ENCODE peak calls at places on chromosome 14, in eight cellular contexts. P is Peyer's patch, U is endodermal cell, N is stomach, W is A549, T is heart left ventricle, S is fibroblast of the aortic adventitia, M is GM23338. Y is an unnamed sample.

GRCh38 chr14:51996148-51996746 is 6.9 kb downstream of the RTRAF start:
- DNase-seq in W (no peak), S (peak), N (no peak), U (no peak), M (peak), T (no peak), P (no peak), Y (no peak)

GRCh38 chr14:24081739-24082204 is 10.4 kb downstream of the CPNE6 start:
- DNase-seq in S (no peak), M (no peak), P (no peak), U (no peak), T (no peak), W (no peak), N (no peak), Y (no peak)

GRCh38 chr14:39581474-39581873 is 149.2 kb upstream of the FBXO33 start:
- DNase-seq in T (no peak), S (no peak), N (no peak), P (no peak), U (no peak), W (no peak), M (peak), Y (no peak)

GRCh38 chr14:106848330-106849121 is 1322.1 kb downstream of the TMEM121 start:
- DNase-seq in U (no peak), N (no peak), T (no peak), W (no peak), S (no peak), P (no peak), M (no peak), Y (no peak)

GRCh38 chr14:53124778-53125177 is 28.3 kb downstream of the DDHD1 start:
- DNase-seq in S (no peak), W (no peak), T (no peak), U (no peak), N (no peak), P (no peak), M (no peak), Y (no peak)

GRCh38 chr14:30340495-30340894 is 218.5 kb upstream of the G2E3 start:
- DNase-seq in M (no peak), N (no peak), T (no peak), S (no peak), U (no peak), P (no peak), W (no peak), Y (no peak)

GRCh38 chr14:89625988-89626806 is 209.2 kb upstream of the FOXN3 start:
- DNase-seq in T (no peak), W (no peak), P (no peak), N (no peak), S (no peak), U (no peak), M (no peak), Y (no peak)

GRCh38 chr14:22333408-22334274 is 255.4 kb downstream of the DAD1 start:
- DNase-seq in P (no peak), N (peak), M (peak), T (no peak), U (peak), S (no peak), W (peak), Y (no peak)

GRCh38 chr14:93081875-93082570 is 33.7 kb downstream of the ITPK1 start:
- DNase-seq in S (no peak), P (no peak), M (no peak), W (no peak), N (no peak), T (no peak), U (no peak), Y (no peak)

GRCh38 chr14:34425095-34425851 is 36.8 kb downstream of the SPTSSA start:
- DNase-seq in W (no peak), S (no peak), U (no peak), P (no peak), T (no peak), M (no peak), N (no peak), Y (no peak)

GRCh38 chr14:32639208-32639607 is 299.5 kb upstream of the NPAS3 start:
- DNase-seq in N (no peak), W (no peak), T (no peak), P (no peak), M (no peak), S (no peak), U (no peak), Y (no peak)

GRCh38 chr14:100944052-100944451 is 40.5 kb upstream of the RTL1 start:
- DNase-seq in S (no peak), W (no peak), P (no peak), T (no peak), U (no peak), M (no peak), N (no peak), Y (no peak)

GRCh38 chr14:94670692-94671285 is 58.6 kb downstream of the SERPINA3 start:
- DNase-seq in W (no peak), M (no peak), T (no peak), N (no peak), P (no peak), S (no peak), U (no peak), Y (no peak)

GRCh38 chr14:71103662-71104484 is 196.6 kb downstream of the PCNX1 start:
- DNase-seq in P (no peak), W (peak), T (no peak), M (peak), U (no peak), N (no peak), S (peak), Y (no peak)

GRCh38 chr14:89277229-89277628 is 139.8 kb downstream of the FOXN3 start:
- DNase-seq in W (no peak), S (no peak), N (no peak), M (no peak), T (no peak), U (no peak), P (no peak), Y (no peak)

GRCh38 chr14:28294834-28295440 is 471.6 kb upstream of the FOXG1 start:
- DNase-seq in U (peak), S (peak), M (peak), T (no peak), N (no peak), W (no peak), P (no peak), Y (no peak)

GRCh38 chr14:74400919-74401503 is 25.0 kb downstream of the SYNDIG1L start:
- DNase-seq in S (no peak), N (no peak), W (no peak), P (no peak), M (peak), T (no peak), U (peak), Y (no peak)

GRCh38 chr14:37901978-37902377 is 305.7 kb upstream of the SSTR1 start:
- DNase-seq in S (peak), N (no peak), U (peak), W (no peak), M (peak), T (peak), P (no peak), Y (no peak)

GRCh38 chr14:75139185-75139584 is 12.3 kb upstream of the NEK9 start:
- DNase-seq in W (no peak), T (no peak), M (no peak), P (no peak), N (no peak), S (no peak), U (no peak), Y (no peak)

GRCh38 chr14:75165586-75166391 is 10.6 kb downstream of the TMED10 start:
- DNase-seq in P (no peak), W (no peak), U (no peak), T (no peak), N (no peak), M (no peak), S (no peak), Y (no peak)

GRCh38 chr14:21098134-21098891 is at the start of gene ZNF219:
- DNase-seq in P (peak), M (peak), S (peak), N (peak), U (peak), W (peak), T (peak), Y (peak)

GRCh38 chr14:31968912-31969311 is 108.2 kb upstream of the ARHGAP5 start:
- DNase-seq in M (no peak), N (no peak), W (no peak), P (no peak), U (no peak), T (no peak), S (no peak), Y (no peak)

GRCh38 chr14:56180754-56181542 is 62.7 kb downstream of the PELI2 start:
- DNase-seq in T (no peak), M (no peak), W (no peak), P (no peak), U (no peak), N (no peak), S (no peak), Y (no peak)

GRCh38 chr14:68630611-68631013 is 162.3 kb downstream of the ZFP36L1 start:
- DNase-seq in T (no peak), U (peak), M (no peak), N (no peak), P (no peak), W (no peak), S (peak), Y (no peak)

GRCh38 chr14:49879683-49880204 is 13.1 kb upstream of the ARF6 start:
- DNase-seq in N (peak), P (peak), W (peak), M (peak), T (peak), U (peak), S (peak), Y (peak)

GRCh38 chr14:92637228-92637627 is 111.2 kb downstream of the LGMN start:
- DNase-seq in M (peak), P (no peak), T (no peak), S (no peak), U (peak), N (no peak), W (no peak), Y (no peak)

GRCh38 chr14:92888896-92889295 is 34.1 kb upstream of the CHGA start:
- DNase-seq in U (no peak), P (no peak), N (no peak), T (no peak), S (no peak), M (no peak), W (no peak), Y (no peak)

GRCh38 chr14:92463141-92463540 is 50.4 kb upstream of the RIN3 start:
- DNase-seq in T (no peak), M (no peak), W (no peak), U (no peak), N (peak), P (no peak), S (no peak), Y (no peak)

GRCh38 chr14:77043177-77043983 is 14.9 kb upstream of the IRF2BPL start:
- DNase-seq in W (no peak), M (no peak), P (no peak), T (peak), S (peak), U (peak), N (no peak), Y (no peak)

GRCh38 chr14:64350091-64350490 is 38.1 kb upstream of the MTHFD1 start:
- DNase-seq in M (no peak), W (no peak), T (no peak), U (no peak), S (no peak), P (no peak), N (no peak), Y (no peak)

GRCh38 chr14:57725399-57726077 is 140.4 kb downstream of the SLC35F4 start:
- DNase-seq in W (no peak), S (peak), M (no peak), P (no peak), N (no peak), U (no peak), T (no peak), Y (no peak)

GRCh38 chr14:79418649-79419415 is 792.5 kb downstream of the DIO2 start:
- DNase-seq in M (no peak), P (no peak), T (no peak), N (no peak), S (no peak), W (no peak), U (no peak), Y (no peak)

DNA sequence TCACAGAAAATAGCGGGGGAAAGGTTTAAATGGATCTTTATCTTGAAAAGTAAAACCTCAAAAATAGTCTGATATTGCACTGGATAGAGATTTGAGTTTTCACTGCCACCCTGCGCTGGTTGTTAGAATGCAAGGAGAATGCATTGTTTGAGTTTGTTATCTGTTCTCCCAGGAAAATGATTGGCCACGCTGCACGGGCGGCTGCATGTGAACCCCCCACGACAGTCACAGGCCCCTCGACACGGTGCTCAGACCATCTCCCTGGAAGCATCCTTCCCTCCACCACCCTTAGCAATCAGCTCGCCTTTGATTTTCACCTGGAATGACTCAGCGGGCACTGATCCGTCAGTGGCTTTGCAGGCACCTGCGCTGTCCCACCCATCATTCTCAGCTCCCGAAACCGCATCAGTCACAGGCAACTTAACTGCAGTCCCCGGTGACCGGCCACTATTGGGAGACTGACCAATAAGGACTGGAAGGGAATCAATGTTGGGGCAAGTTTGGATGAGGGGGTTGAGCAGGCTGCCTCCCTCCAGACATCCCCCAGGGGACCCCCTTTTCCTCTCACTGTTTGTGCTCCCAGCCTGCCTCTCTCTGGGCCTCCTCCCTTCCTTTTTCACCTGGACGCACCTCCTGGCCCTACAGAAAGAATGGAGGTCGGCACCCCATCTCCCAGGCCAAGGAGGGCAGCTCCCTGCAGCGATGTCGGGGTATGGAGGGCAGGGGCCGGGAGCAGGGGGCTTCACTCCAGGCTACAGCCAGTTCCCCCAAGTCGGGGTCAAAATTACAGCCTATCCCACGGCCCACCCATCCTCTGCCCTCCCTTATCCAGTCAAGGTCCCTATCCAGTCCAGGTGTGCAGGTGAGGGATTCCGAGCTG is 28.5 kb upstream of the C14orf180 start:
- DNase-seq in N (no peak), S (no peak), M (no peak), P (peak), W (peak), T (peak), U (peak), Y (no peak)
- TF ChIP-seq CTCF in N (no peak), S (no peak), M (no peak), P (no peak), W (peak), T (no peak), U (no peak), Y (no peak)

GRCh38 chr14:102319351-102320032 is at the start of gene ZNF839:
- DNase-seq in W (peak), N (peak), M (peak), U (peak), S (peak), T (peak), P (peak), Y (peak)
- TF ChIP-seq CTCF in W (no peak), N (no peak), M (no peak), U (no peak), S (no peak), T (no peak), P (no peak), Y (no peak)

GRCh38 chr14:45526715-45527549 is 273.9 kb upstream of the MIS18BP1 start:
- DNase-seq in U (peak), M (peak), T (no peak), S (no peak), N (peak), P (no peak), W (peak), Y (no peak)
- TF ChIP-seq CTCF in U (peak), M (peak), T (peak), S (no peak), N (peak), P (no peak), W (peak), Y (peak)

GRCh38 chr14:61321385-61322010 is at the start of gene PRKCH:
- DNase-seq in T (peak), W (peak), N (peak), S (peak), U (peak), M (peak), P (peak), Y (peak)
- TF ChIP-seq CTCF in T (no peak), W (peak), N (no peak), S (no peak), U (peak), M (peak), P (no peak), Y (peak)

DNA sequence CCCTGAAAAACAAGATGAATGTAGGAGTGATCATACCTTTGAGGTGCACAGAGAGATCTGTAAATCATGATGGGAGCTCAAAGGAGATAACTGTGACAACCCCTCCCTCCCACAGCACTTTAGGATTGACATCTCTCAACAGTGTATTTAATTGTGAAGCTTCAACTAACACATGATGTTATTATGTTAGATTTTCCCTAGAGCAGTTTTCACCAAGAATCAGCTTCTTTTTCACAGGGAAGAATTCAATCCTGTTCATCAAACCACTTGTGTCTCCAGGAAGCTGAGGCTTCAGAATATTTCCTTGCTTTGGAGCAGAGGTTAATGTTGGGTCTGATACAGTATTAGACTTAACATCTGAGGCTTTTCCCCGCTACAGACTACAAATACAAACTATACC is 11.8 kb downstream of the RPS6KA5 start:
- DNase-seq in N (no peak), S (no peak), W (no peak), T (no peak), U (no peak), P (no peak), M (no peak), Y (no peak)
- TF ChIP-seq CTCF in N (no peak), S (no peak), W (no peak), T (no peak), U (no peak), P (no peak), M (no peak), Y (no peak)

GRCh38 chr14:46672128-46672527 is 20.5 kb upstream of the RPL10L start:
- DNase-seq in P (no peak), N (no peak), S (no peak), M (peak), U (no peak), T (no peak), W (no peak), Y (no peak)
- TF ChIP-seq CTCF in P (no peak), N (no peak), S (no peak), M (no peak), U (peak), T (no peak), W (no peak), Y (no peak)

GRCh38 chr14:65790185-65790815 is 377.8 kb downstream of the FUT8 start:
- DNase-seq in N (no peak), M (peak), W (no peak), S (no peak), P (no peak), T (no peak), U (peak), Y (no peak)
- TF ChIP-seq CTCF in N (no peak), M (peak), W (no peak), S (no peak), P (no peak), T (no peak), U (peak), Y (no peak)

GRCh38 chr14:72892879-72893635 is 844 bp downstream of the DPF3 start:
- DNase-seq in W (no peak), M (peak), P (peak), U (peak), N (no peak), T (peak), S (peak), Y (peak)

GRCh38 chr14:72894323-72894622 is 372 bp upstream of the DPF3 start:
- DNase-seq in T (no peak), P (no peak), S (no peak), N (no peak), W (no peak), M (no peak), U (no peak), Y (no peak)

GRCh38 chr14:72893636-72894322 is at the start of gene DPF3:
- DNase-seq in N (peak), W (peak), P (peak), S (peak), U (peak), T (peak), M (peak), Y (peak)

GRCh38 chr14:72891666-72892102 is 2.2 kb downstream of the DPF3 start:
- DNase-seq in T (no peak), N (no peak), U (peak), P (no peak), S (no peak), W (no peak), M (no peak), Y (no peak)

DNA sequence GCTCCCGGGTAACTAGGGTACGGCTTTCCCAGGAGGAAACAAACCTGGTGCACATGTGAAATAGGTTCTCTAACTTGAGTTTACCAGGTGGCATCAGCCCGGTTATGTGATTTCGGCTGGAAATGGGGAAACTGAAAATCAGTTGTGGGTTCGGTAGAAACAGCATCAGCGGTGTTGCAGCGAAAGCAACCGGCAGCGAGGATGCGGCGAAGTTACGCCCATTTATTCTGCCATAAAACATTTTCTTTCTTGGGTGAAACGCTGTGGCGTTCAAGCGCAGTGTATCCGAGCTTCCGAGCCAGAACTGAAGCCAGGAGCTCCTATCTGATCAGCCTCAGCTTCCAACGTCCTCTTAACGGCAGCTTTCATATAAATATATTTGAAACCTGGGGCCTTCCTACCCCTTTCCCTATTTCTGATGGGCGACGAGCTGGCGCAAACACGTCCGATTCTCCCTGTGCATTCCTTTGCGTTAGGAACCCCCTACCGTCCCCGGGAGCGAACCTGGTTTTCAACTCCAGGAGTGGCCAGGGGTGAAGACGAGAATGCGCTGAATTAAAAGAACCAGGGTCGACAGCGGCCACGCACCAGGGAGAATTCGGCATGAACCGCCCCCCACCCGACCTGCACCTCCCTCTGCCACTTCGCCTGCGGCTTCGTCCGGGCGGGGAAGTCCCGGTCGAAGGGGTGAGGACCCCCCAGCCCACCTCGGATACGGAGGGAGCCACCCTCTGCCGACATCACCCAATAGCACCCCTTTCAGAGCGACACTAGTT is 1.6 kb downstream of the DPF3 start:
- DNase-seq in P (no peak), U (peak), S (peak), N (no peak), M (peak), W (no peak), T (peak), Y (no peak)
- TF ChIP-seq CTCF in P (no peak), U (peak), S (peak), N (no peak), M (no peak), W (no peak), T (no peak), Y (no peak)